ENCODE peak calls at places on chromosomes 11 and 22, in four cellular contexts. Y, E, T and L are unnamed samples.

GRCh38 chr11:77082838-77083552 is 16.2 kb downstream of the CAPN5 start:
- DNase-seq in Y (peak), E (no peak), T (peak), L (peak)

GRCh38 chr11:11446967-11447366 is 93.9 kb upstream of the CSNK2A3 start:
- DNase-seq in Y (no peak), E (no peak), T (no peak), L (no peak)

GRCh38 chr11:89405629-89406028 is 85.5 kb downstream of the NOX4 start:
- DNase-seq in Y (no peak), E (peak), T (no peak), L (peak)

GRCh38 chr11:109739374-109739773 is 317.4 kb downstream of the C11orf87 start:
- DNase-seq in Y (no peak), E (no peak), T (no peak), L (no peak)

GRCh38 chr22:26848244-26848920 is 191.0 kb downstream of the MIAT start:
- DNase-seq in Y (peak), E (no peak), T (no peak), L (peak)

GRCh38 chr11:106172389-106172991 is 95.0 kb downstream of the AASDHPPT start:
- DNase-seq in Y (no peak), E (peak), T (no peak), L (peak)

GRCh38 chr11:116813170-116813569 is 9.9 kb downstream of the APOA4 start:
- DNase-seq in Y (no peak), E (no peak), T (no peak), L (no peak)

GRCh38 chr11:58742981-58743880 is 11.5 kb upstream of the GLYAT start:
- DNase-seq in Y (no peak), E (no peak), T (no peak), L (no peak)

GRCh38 chr11:3121416-3121815 is 43.7 kb downstream of the OSBPL5 start:
- DNase-seq in Y (no peak), E (no peak), T (peak), L (no peak)

GRCh38 chr22:30357650-30358215 is 926 bp downstream of the CCDC157 start:
- DNase-seq in Y (no peak), E (no peak), T (no peak), L (no peak)
- H3K4me3 ChIP-seq in Y (peak), E (peak), T (peak), L (peak)

GRCh38 chr11:119983240-119983732 is 154.6 kb downstream of the TRIM29 start:
- DNase-seq in Y (no peak), E (no peak), T (no peak), L (no peak)
- H3K4me3 ChIP-seq in Y (no peak), E (no peak), T (no peak), L (no peak)

GRCh38 chr22:25659413-25659812 is 82.6 kb upstream of the MYO18B start:
- DNase-seq in Y (no peak), E (no peak), T (no peak), L (no peak)

GRCh38 chr22:25658641-25659040 is 83.3 kb upstream of the MYO18B start:
- DNase-seq in Y (no peak), E (no peak), T (no peak), L (no peak)

GRCh38 chr22:25656724-25657123 is 85.3 kb upstream of the MYO18B start:
- DNase-seq in Y (no peak), E (no peak), T (no peak), L (no peak)

GRCh38 chr22:25651332-25651731 is 86.9 kb downstream of the GRK3 start:
- DNase-seq in Y (no peak), E (no peak), T (no peak), L (no peak)

DNA sequence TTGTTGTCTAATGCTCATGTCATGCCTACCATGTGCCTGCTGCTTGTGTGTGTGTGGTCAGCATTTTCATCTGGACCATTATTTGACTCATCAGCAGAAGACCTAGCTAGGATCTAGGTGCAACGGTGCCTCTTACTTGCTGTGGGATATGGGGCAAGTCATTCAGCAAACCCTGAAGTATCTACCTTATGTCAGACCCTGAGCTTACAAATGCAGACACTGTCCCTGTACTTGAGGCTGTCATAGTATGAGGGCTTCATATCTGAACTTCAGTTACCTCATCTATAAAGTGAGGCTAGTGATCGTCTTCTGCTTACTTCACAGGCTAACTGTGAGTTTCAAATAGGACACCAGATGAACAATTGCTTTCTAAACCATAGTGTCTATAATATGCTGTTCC is 86.5 kb upstream of the MYO18B start:
- DNase-seq in Y (no peak), E (no peak), T (no peak), L (no peak)
- H3K4me3 ChIP-seq in Y (no peak), E (no peak), T (no peak), L (no peak)

DNA sequence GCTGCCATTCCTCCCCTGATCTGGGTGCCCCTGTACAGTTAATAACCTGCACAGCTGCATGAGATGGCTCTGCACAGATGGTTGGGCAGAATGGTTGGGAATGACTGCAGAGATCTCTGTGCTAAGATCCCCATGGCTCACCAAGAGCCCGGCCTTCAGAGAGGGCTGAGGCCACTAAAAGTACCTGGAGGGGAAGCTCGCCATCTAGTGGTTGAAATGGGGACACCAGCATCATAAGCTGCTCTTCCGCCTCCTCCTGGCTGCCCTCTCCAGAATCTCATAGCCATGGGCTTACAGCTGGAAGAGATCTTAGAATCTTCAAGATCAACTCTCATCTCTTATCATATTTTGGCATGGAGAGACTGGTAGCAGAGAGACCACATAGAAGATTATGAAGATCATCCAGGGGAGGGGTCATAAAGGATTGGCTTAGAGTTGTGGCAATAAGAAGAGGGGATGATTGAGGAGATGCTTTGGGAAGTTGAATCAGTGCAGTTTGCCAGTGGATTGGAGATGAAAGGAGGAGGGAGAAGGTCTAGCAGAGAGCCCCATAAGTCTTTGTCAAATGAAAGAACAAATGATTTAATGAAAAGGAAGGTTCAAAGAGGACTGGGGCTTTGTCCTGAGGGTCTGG is 22.0 kb upstream of the TLCD5 start:
- DNase-seq in Y (peak), E (no peak), T (no peak), L (peak)
- H3K4me3 ChIP-seq in Y (no peak), E (no peak), T (no peak), L (no peak)

DNA sequence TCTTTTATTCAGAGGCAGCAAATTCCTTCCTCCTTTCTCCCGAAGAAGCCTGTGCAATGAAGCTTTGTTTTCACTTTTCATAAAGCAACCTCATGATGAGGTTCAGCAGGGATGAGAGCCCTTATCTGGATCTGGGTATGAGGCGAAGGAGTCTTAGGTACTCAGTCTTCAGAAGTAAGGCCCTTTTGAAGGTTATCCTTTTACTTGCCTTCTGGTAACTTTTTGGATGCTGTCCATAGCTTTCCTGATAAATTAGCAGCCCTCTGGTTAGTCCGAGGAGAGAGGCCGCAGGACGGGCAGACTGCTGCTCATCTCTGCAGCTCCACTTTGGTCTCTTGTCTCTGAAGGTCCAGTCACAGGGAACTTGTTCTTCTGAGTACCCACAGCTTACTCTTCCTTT is 1.1 kb downstream of the TRIM22 start:
- DNase-seq in Y (no peak), E (no peak), T (no peak), L (peak)
- H3K4me3 ChIP-seq in Y (peak), E (peak), T (peak), L (peak)

GRCh38 chr11:96049426-96049825 is 125.5 kb upstream of the MTMR2 start:
- DNase-seq in Y (no peak), E (no peak), T (no peak), L (peak)

GRCh38 chr11:96044311-96044710 is 120.4 kb upstream of the MTMR2 start:
- DNase-seq in Y (no peak), E (no peak), T (no peak), L (no peak)

GRCh38 chr11:96050435-96051182 is 126.7 kb upstream of the MTMR2 start:
- DNase-seq in Y (no peak), E (no peak), T (no peak), L (peak)

GRCh38 chr11:96044747-96045146 is 120.8 kb upstream of the MTMR2 start:
- DNase-seq in Y (no peak), E (no peak), T (no peak), L (no peak)

DNA sequence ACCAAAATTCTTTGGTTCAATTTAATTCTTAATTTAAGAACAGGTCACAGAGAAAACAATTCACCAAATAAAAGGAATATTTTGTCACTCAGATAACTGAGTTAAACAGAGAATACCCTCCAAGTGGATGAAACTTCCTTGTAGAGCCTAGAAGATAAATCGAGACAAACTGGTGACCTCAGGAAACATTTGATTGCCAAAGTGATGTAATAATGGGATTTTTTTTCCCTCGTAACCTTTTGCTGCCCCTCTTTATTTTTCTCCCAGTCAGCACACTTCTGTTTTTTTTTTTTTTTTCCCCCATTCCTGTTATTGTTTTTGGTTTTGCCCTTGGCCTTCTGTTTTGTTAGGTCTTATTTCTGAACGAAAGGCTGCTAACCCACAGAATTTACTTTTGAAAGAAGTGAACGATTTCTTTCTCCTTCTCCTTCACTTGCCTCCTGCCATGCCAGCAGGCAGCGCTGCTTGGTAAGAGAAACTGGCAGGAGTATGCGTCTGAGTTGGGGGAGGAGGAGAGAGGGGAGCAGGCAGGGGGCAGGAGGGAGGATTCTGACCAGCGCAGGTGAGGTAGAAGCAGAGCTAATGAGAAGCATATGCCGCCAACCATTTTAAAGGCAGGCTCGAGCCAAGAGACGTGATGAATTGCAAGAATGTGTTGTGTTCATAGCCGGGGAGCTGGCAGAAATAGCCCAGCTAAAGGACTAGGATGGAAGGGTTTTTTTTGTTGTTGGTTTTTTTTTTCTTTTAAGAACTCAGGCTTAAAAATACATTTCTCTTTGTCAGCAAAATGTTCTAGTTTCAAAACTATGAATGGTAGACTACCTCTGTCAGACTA is 121.9 kb upstream of the MTMR2 start:
- DNase-seq in Y (peak), E (peak), T (peak), L (peak)
- H3K4me3 ChIP-seq in Y (peak), E (no peak), T (peak), L (peak)

GRCh38 chr11:69534166-69534530 is 52.7 kb downstream of the LINC01488 start:
- DNase-seq in Y (no peak), E (no peak), T (no peak), L (no peak)
- H3K4me3 ChIP-seq in Y (no peak), E (no peak), T (no peak), L (no peak)